ENCODE peak calls at places on chromosomes 2 and 18, in five cellular contexts. H is neuronal stem cell, R is IMR-90, I is H1, Z is mesenchymal stem cell. D is an unnamed sample.

GRCh38 chr18:13445241-13445897 is 226.8 kb downstream of the LDLRAD4 start:
- DNase-seq in H (no peak), I (no peak), Z (no peak), R (no peak), D (no peak)

GRCh38 chr18:36372902-36373301 is 75.4 kb downstream of the FHOD3 start:
- DNase-seq in R (peak; percentile 85), Z (peak; percentile 1), I (no peak), H (no peak), D (no peak)

GRCh38 chr2:19989342-19989680 is 594 bp downstream of the WDR35 start:
- DNase-seq in I (no peak), H (no peak), R (no peak), Z (no peak), D (no peak)

GRCh38 chr2:217943379-217944321 is 59.1 kb downstream of the TNS1 start:
- DNase-seq in R (peak; percentile 58), I (no peak), Z (peak; percentile 74), H (peak; percentile 50), D (peak; percentile 91)

GRCh38 chr2:10349725-10350124 is 47.0 kb downstream of the HPCAL1 start:
- DNase-seq in H (no peak), R (no peak), Z (no peak), I (no peak), D (no peak)

GRCh38 chr2:1799174-1799573 is 54.9 kb upstream of the PXDN start:
- DNase-seq in H (no peak), I (no peak), R (no peak), Z (no peak), D (no peak)

GRCh38 chr18:25349131-25349925 is 2.6 kb downstream of the ZNF521 start:
- DNase-seq in H (peak; percentile 63), I (no peak), Z (peak; percentile 78), R (peak; percentile 69), D (peak; percentile 43)

GRCh38 chr2:86292571-86293515 is 44.6 kb downstream of the REEP1 start:
- DNase-seq in H (no peak), R (no peak), Z (no peak), I (no peak), D (no peak)

GRCh38 chr2:149027602-149028250 is 10.8 kb upstream of the LYPD6B start:
- DNase-seq in I (no peak), Z (no peak), R (no peak), H (no peak), D (no peak)

GRCh38 chr2:9191044-9191481 is 15.5 kb upstream of the ASAP2 start:
- DNase-seq in H (no peak), I (no peak), R (peak; percentile 95), Z (peak; percentile 94), D (peak; percentile 46)

GRCh38 chr2:85470850-85471800 is 52.6 kb downstream of the SH2D6 start:
- DNase-seq in H (no peak), Z (no peak), R (peak; percentile 42), I (no peak), D (no peak)

GRCh38 chr2:44522846-44523245 is 161.1 kb downstream of the CAMKMT start:
- DNase-seq in H (no peak), Z (no peak), I (no peak), R (no peak), D (no peak)

GRCh38 chr2:21915201-21915600 is 791.4 kb downstream of the TDRD15 start:
- DNase-seq in R (no peak), H (no peak), Z (no peak), I (no peak), D (no peak)

GRCh38 chr2:147568109-147568508 is 276.7 kb upstream of the ACVR2A start:
- DNase-seq in I (no peak), Z (no peak), R (no peak), H (no peak), D (no peak)

GRCh38 chr2:96485751-96486643 is 19.2 kb downstream of the NEURL3 start:
- DNase-seq in R (peak; percentile 87), H (no peak), Z (peak; percentile 80), I (no peak), D (peak; percentile 59)

GRCh38 chr2:231886071-231886681 is 40.0 kb downstream of the NPPC start:
- DNase-seq in R (no peak), I (no peak), Z (no peak), H (no peak), D (no peak)

GRCh38 chr2:122670932-122671331 is 915.5 kb downstream of the TSN start:
- DNase-seq in R (no peak), Z (no peak), I (no peak), H (no peak), D (no peak)

GRCh38 chr2:238286987-238287386 is 1.4 kb downstream of the PER2 start:
- DNase-seq in H (no peak), I (no peak), R (no peak), Z (no peak), D (no peak)

GRCh38 chr2:36480596-36480995 is 117.4 kb downstream of the FEZ2 start:
- DNase-seq in I (no peak), R (no peak), Z (no peak), H (no peak), D (no peak)

GRCh38 chr2:151827564-151828142 is 568 bp downstream of the ARL5A start:
- DNase-seq in I (no peak), H (peak; percentile 14), Z (peak; percentile 48), R (peak; percentile 16), D (peak; percentile 38)

GRCh38 chr2:232325324-232326273 is 53.0 kb upstream of the ALPP start:
- DNase-seq in R (peak; percentile 12), H (peak; percentile 50), I (no peak), Z (peak; percentile 44), D (peak; percentile 73)

GRCh38 chr2:223602972-223603371 is 811 bp upstream of the SCG2 start:
- DNase-seq in I (no peak), H (no peak), Z (no peak), R (peak; percentile 74), D (no peak)

GRCh38 chr18:43276471-43276870 is 819 bp downstream of the SYT4 start:
- DNase-seq in I (no peak), H (no peak), Z (no peak), R (no peak), D (no peak)

GRCh38 chr2:84782717-84783442 is 98.0 kb downstream of the TRABD2A start:
- DNase-seq in I (no peak), Z (no peak), H (no peak), R (peak; percentile 17), D (no peak)

GRCh38 chr2:159960413-159960812 is 102.0 kb downstream of the PLA2R1 start:
- DNase-seq in R (peak; percentile 85), H (no peak), I (no peak), Z (peak; percentile 83), D (no peak)

GRCh38 chr18:2716394-2717326 is 61.1 kb downstream of the SMCHD1 start:
- DNase-seq in I (no peak), R (no peak), H (no peak), Z (no peak), D (no peak)

GRCh38 chr2:12284487-12284886 is 432.2 kb upstream of the TRIB2 start:
- DNase-seq in H (no peak), Z (peak; percentile 57), R (peak; percentile 60), I (no peak), D (no peak)

GRCh38 chr2:12287220-12287751 is 429.4 kb upstream of the TRIB2 start:
- DNase-seq in I (no peak), H (no peak), Z (peak; percentile 31), R (no peak), D (no peak)

GRCh38 chr2:12284037-12284436 is 432.7 kb upstream of the TRIB2 start:
- DNase-seq in I (no peak), R (no peak), H (no peak), Z (no peak), D (no peak)

GRCh38 chr2:12286347-12286746 is 430.4 kb upstream of the TRIB2 start:
- DNase-seq in R (no peak), I (no peak), Z (no peak), H (no peak), D (no peak)

DNA sequence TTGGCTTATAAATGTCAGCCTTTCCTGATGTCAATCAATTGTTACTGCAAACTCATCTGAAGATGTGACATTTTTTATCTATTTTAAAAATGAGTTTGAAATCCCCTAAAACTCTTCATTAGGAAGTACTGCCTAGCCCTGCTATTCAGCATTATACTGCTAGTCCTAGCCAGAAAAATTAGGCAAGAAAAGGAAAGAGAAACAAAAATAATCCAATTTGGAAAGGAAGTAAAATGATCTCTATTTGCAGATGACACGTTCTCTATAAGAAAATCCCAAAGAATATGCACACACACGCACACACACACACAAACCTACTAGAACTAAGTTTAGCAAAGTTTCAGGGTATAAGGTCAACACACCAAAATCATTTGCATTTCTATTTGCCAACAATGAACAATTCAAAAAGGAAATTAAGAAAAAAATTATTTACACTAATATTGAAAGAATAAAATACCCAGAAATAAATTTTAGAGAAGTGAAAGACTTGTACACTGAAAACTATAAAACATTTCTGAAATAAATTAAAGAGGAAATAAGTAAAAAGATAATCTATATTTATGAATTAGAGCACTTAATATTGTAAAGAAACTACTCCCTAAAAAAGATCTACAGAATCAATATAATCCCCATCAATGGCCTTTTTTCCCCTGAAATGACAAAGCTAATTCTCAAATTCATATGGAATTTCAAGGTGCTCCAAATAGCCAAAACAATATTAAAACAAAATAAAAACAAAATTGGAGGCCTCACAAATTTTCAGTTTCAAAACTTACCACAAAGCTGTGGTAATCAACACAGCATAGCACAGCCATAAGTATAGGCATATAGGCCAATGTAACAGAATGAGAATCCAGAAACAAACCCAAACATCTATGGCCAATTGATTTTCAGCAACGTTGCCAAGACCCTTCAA is 433.7 kb upstream of the TRIB2 start:
- DNase-seq in I (no peak), Z (no peak), H (no peak), R (no peak), D (no peak)
- H3K14ac ChIP-seq in I (no peak overlapping the region), Z (no peak overlapping the region), H (no peak overlapping the region), R (no peak overlapping the region), D (no peak overlapping the region)

GRCh38 chr2:196260546-196260945 is 89.2 kb upstream of the STK17B start:
- DNase-seq in H (no peak), R (no peak), Z (no peak), I (no peak), D (no peak)
- H2BK120ac ChIP-seq in H (no peak overlapping the region), R (peak overlapping the region; percentile 77), Z (no peak overlapping the region), I (no peak overlapping the region), D (no peak overlapping the region)

GRCh38 chr2:23941644-23942043 is 1.4 kb downstream of the UBXN2A start:
- DNase-seq in I (no peak), H (no peak), Z (no peak), R (no peak), D (no peak)
- H3K4ac ChIP-seq in I (no peak overlapping the region), H (no peak overlapping the region), Z (no peak overlapping the region), R (no peak overlapping the region), D (no peak overlapping the region)

DNA sequence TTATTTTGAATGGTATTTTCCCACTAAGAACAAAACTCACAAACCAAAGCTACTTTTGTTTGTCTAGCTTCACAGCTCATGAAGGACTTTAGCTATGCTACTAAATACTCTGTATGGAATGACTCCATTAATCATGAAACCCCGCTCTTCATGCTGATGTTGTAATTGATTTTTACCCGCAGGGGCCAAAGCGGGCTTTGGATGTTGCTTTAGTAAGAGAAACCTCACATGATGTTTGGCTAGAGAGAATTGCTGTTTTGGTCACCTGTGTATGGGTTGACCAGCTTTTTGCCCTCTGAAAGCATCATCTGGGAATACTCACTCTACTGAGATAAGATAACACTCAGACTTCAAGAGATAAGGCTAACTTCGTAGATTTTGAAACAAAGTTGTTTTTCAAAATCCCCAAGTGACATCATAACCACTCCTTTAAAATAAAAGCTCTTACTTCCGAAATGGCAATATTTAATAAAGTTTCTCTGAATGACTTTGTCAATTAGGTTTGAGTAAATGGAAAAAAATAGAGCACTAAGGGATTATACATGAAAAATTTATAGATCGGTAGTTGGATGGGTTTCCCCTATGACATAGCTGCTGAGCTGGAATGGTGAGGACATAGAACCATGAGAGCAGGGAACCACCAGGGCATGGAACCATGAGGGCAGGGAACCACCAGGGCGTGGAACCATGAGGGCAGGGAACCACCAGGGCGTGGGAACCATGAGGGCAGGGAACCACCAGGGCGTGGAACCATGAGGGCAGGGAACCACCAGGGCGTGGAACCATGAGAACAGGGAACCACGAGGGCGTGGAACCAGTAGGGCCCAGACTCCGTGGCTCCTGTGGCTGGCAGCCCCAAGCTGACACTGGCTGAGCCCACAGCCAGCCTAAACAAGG is 31.9 kb downstream of the ACKR3 start:
- DNase-seq in H (no peak), R (no peak), I (no peak), Z (no peak), D (no peak)
- H3K14ac ChIP-seq in H (no peak overlapping the region), R (no peak overlapping the region), I (no peak overlapping the region), Z (peak overlapping the region; percentile 84), D (no peak overlapping the region)